ENCODE peak calls at places on chromosomes 5 and 9, in four cellular contexts. One of them, this sample, is unnamed.

GRCh38 chr9:108780949-108781734 is 74.6 kb downstream of the ACTL7B start:
- DNase-seq in tibial artery: no peak
- DNase-seq in A549: no peak
- DNase-seq in AG04449: no peak
- DNase-seq in this sample: no peak

GRCh38 chr5:150567031-150567680 is 59.2 kb downstream of the NDST1 start:
- DNase-seq in tibial artery: no peak
- DNase-seq in A549: no peak
- DNase-seq in AG04449: peak
- DNase-seq in this sample: no peak

GRCh38 chr9:98287383-98287782 is 31.9 kb upstream of the TBC1D2 start:
- DNase-seq in AG04449: no peak
- DNase-seq in A549: peak
- DNase-seq in tibial artery: no peak
- DNase-seq in this sample: no peak

GRCh38 chr9:133355881-133356357 is 368 bp downstream of the SURF1 start:
- DNase-seq in tibial artery: no peak
- DNase-seq in A549: no peak
- DNase-seq in AG04449: no peak
- DNase-seq in this sample: no peak

GRCh38 chr5:2021484-2022176 is 138.9 kb upstream of the IRX4 start:
- DNase-seq in tibial artery: no peak
- DNase-seq in AG04449: no peak
- DNase-seq in A549: no peak
- DNase-seq in this sample: no peak

GRCh38 chr5:148425808-148426207 is 42.0 kb downstream of the FBXO38 start:
- DNase-seq in A549: no peak
- DNase-seq in AG04449: no peak
- DNase-seq in tibial artery: no peak
- DNase-seq in this sample: no peak

GRCh38 chr9:134503301-134504105 is 138.1 kb upstream of the COL5A1 start:
- DNase-seq in tibial artery: peak
- DNase-seq in AG04449: no peak
- DNase-seq in A549: no peak
- DNase-seq in this sample: no peak

GRCh38 chr9:110189001-110189400 is 19.0 kb downstream of the C9orf152 start:
- DNase-seq in AG04449: no peak
- DNase-seq in tibial artery: peak
- DNase-seq in A549: peak
- DNase-seq in this sample: no peak

GRCh38 chr5:179232091-179232490 is 113.2 kb downstream of the ADAMTS2 start:
- DNase-seq in AG04449: no peak
- DNase-seq in A549: no peak
- DNase-seq in tibial artery: peak
- DNase-seq in this sample: no peak

GRCh38 chr9:36855443-36856315 is 178.4 kb downstream of the PAX5 start:
- DNase-seq in tibial artery: no peak
- DNase-seq in AG04449: no peak
- DNase-seq in A549: peak
- DNase-seq in this sample: no peak

GRCh38 chr9:106880081-106880480 is 17.1 kb downstream of the ZNF462 start:
- DNase-seq in A549: no peak
- DNase-seq in tibial artery: no peak
- DNase-seq in AG04449: no peak
- DNase-seq in this sample: no peak

GRCh38 chr9:88651682-88652633 is 117.0 kb downstream of the NXNL2 start:
- DNase-seq in tibial artery: peak
- DNase-seq in AG04449: peak
- DNase-seq in A549: peak
- DNase-seq in this sample: peak

GRCh38 chr5:145718956-145719355 is 116.2 kb downstream of the PRELID2 start:
- DNase-seq in tibial artery: no peak
- DNase-seq in AG04449: peak
- DNase-seq in A549: peak
- DNase-seq in this sample: no peak

GRCh38 chr9:126383395-126384104 is 56.9 kb downstream of the MVB12B start:
- DNase-seq in A549: no peak
- DNase-seq in AG04449: no peak
- DNase-seq in tibial artery: no peak
- DNase-seq in this sample: no peak

GRCh38 chr9:123541441-123541840 is 185.4 kb downstream of the CRB2 start:
- DNase-seq in tibial artery: no peak
- DNase-seq in A549: no peak
- DNase-seq in AG04449: no peak
- DNase-seq in this sample: no peak

GRCh38 chr5:14270212-14270702 is 127.1 kb downstream of the TRIO start:
- DNase-seq in A549: peak
- DNase-seq in tibial artery: peak
- DNase-seq in AG04449: no peak
- DNase-seq in this sample: no peak

GRCh38 chr5:159073030-159073429 is 26.7 kb downstream of the EBF1 start:
- DNase-seq in AG04449: no peak
- DNase-seq in tibial artery: no peak
- DNase-seq in A549: no peak
- DNase-seq in this sample: no peak

GRCh38 chr9:111348821-111349271 is 18.8 kb upstream of the OR2K2 start:
- DNase-seq in tibial artery: no peak
- DNase-seq in AG04449: no peak
- DNase-seq in A549: peak
- DNase-seq in this sample: peak

GRCh38 chr5:28896949-28897348 is 1858.6 kb upstream of the CDH9 start:
- DNase-seq in AG04449: no peak
- DNase-seq in tibial artery: no peak
- DNase-seq in A549: peak
- DNase-seq in this sample: no peak

GRCh38 chr5:157343842-157344790 is 78.2 kb downstream of the CYFIP2 start:
- DNase-seq in A549: no peak
- DNase-seq in AG04449: no peak
- DNase-seq in tibial artery: no peak
- DNase-seq in this sample: peak

GRCh38 chr5:6822068-6822467 is 108.8 kb downstream of the TENT4A start:
- DNase-seq in A549: no peak
- DNase-seq in tibial artery: no peak
- DNase-seq in AG04449: no peak
- DNase-seq in this sample: no peak

GRCh38 chr5:6818594-6819512 is 105.6 kb downstream of the TENT4A start:
- DNase-seq in A549: no peak
- DNase-seq in tibial artery: no peak
- DNase-seq in AG04449: no peak
- DNase-seq in this sample: no peak

GRCh38 chr5:6822556-6823343 is 109.5 kb downstream of the TENT4A start:
- DNase-seq in A549: no peak
- DNase-seq in AG04449: no peak
- DNase-seq in tibial artery: no peak
- DNase-seq in this sample: no peak

GRCh38 chr5:6819521-6819920 is 106.3 kb downstream of the TENT4A start:
- DNase-seq in AG04449: no peak
- DNase-seq in A549: no peak
- DNase-seq in tibial artery: no peak
- DNase-seq in this sample: no peak

DNA sequence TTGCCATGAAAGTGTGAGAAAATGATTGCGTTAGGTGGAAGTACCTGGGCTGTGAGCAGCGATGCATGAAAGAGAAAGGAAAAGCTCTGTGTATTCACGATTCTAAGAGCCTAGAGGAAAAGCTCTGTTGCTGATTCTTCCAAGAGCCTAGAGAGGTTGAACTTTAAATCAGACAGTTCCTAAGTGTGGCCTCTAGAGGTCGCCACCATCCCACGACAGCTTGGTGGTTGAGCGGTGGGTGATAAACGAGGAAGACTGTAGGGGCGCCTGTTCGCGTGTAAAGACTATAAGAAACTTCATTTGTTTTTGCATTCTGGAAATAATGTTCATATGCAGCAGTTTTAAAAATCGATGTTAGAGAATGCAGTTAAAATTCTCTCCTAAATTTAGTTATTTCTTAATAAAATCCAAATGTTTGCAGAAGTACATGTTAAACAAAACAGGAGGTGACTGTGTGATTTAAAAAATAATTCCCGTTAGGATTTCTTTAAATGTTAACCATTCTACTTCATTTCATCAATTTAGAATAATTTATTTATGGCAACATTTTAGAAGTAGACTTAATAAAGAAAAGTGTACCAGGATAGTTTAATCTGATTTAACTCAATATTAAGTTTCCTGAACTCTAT is 107.7 kb downstream of the TENT4A start:
- DNase-seq in tibial artery: no peak
- DNase-seq in A549: peak
- DNase-seq in AG04449: no peak
- DNase-seq in this sample: no peak
- TF ChIP-seq CTCF in tibial artery: peak
- TF ChIP-seq CTCF in A549: peak
- TF ChIP-seq CTCF in AG04449: peak
- TF ChIP-seq CTCF in this sample: peak

DNA sequence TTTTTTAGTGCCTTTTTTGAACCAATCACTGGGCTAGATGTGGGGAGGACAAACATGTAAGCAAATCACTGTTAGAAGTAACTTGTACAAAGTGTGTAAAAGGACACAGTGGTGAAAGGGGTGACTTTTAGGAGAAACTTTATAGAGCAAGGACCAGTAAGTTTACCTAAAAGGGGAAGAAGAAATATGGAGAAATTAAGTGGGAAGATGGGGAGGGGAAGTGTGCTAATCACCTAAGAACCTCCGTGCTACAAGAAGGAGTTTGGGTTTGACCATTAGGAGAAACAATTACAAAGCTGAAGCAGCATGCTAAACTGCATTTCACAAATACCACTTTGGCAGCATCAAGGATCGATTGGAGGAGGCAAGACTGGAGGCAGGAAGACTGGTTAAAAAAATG is 17.3 kb downstream of the ITGA1 start:
- DNase-seq in tibial artery: no peak
- DNase-seq in AG04449: no peak
- DNase-seq in A549: no peak
- DNase-seq in this sample: no peak
- H3K4me3 ChIP-seq in tibial artery: peak
- H3K4me3 ChIP-seq in AG04449: no peak
- H3K4me3 ChIP-seq in A549: no peak
- H3K4me3 ChIP-seq in this sample: no peak

GRCh38 chr5:59503223-59503622 is 390.3 kb downstream of the PDE4D start:
- DNase-seq in A549: no peak
- DNase-seq in tibial artery: no peak
- DNase-seq in AG04449: no peak
- DNase-seq in this sample: no peak

GRCh38 chr5:59506285-59506877 is 387.1 kb downstream of the PDE4D start:
- DNase-seq in tibial artery: no peak
- DNase-seq in A549: no peak
- DNase-seq in AG04449: no peak
- DNase-seq in this sample: no peak
- TF ChIP-seq CTCF in tibial artery: peak
- TF ChIP-seq CTCF in A549: peak
- TF ChIP-seq CTCF in AG04449: no peak
- TF ChIP-seq CTCF in this sample: peak

GRCh38 chr9:34590376-34591090 is 1.0 kb upstream of the CNTFR start:
- DNase-seq in tibial artery: peak
- DNase-seq in AG04449: no peak
- DNase-seq in A549: no peak
- DNase-seq in this sample: no peak
- H3K4me3 ChIP-seq in tibial artery: peak
- H3K4me3 ChIP-seq in AG04449: no peak
- H3K4me3 ChIP-seq in A549: peak
- H3K4me3 ChIP-seq in this sample: no peak

This sample was measured in epithelial cell of proximal tubule.